ENCODE peak calls at places on chromosome 14, in seven cellular contexts. Y is A549, G is HepG2, H is stomach, R is endodermal cell, U is type B pancreatic cell, J is AG10803. K is an unnamed sample.

GRCh38 chr14:102479777-102480176 is 29.8 kb downstream of the ANKRD9 start:
- DNase-seq in Y (no peak), G (no peak), H (peak; percentile 80), R (no peak), U (no peak), J (no peak), K (no peak)

GRCh38 chr14:31013841-31014240 is 11.6 kb upstream of the AP4S1 start:
- DNase-seq in Y (no peak), G (no peak), H (no peak), R (no peak), U (no peak), J (no peak), K (no peak)

GRCh38 chr14:91357272-91357671 is 60.3 kb downstream of the CCDC88C start:
- DNase-seq in Y (no peak), G (no peak), H (no peak), R (no peak), U (no peak), J (no peak), K (no peak)

GRCh38 chr14:103221781-103222358 is 98.6 kb downstream of the TNFAIP2 start:
- DNase-seq in Y (no peak), G (no peak), H (no peak), R (no peak), U (no peak), J (no peak), K (no peak)

GRCh38 chr14:68140111-68140741 is 320.6 kb downstream of the RAD51B start:
- DNase-seq in Y (peak; percentile 70), G (peak; percentile 64), H (peak; percentile 38), R (peak; percentile 50), U (no peak), J (peak; percentile 100), K (no peak)

GRCh38 chr14:75636100-75636692 is 24.5 kb downstream of the ERG28 start:
- DNase-seq in Y (no peak), G (no peak), H (no peak), R (no peak), U (no peak), J (peak; percentile 54), K (peak; percentile 60)

GRCh38 chr14:99586761-99587462 is 17.1 kb downstream of the CCDC85C start:
- DNase-seq in Y (no peak), G (no peak), H (no peak), R (no peak), U (no peak), J (no peak), K (no peak)

GRCh38 chr14:68309631-68310030 is 483.2 kb downstream of the ZFP36L1 start:
- DNase-seq in Y (no peak), G (no peak), H (no peak), R (no peak), U (no peak), J (no peak), K (no peak)

GRCh38 chr14:101584049-101584859 is 23.0 kb downstream of the DIO3 start:
- DNase-seq in Y (no peak), G (no peak), H (no peak), R (peak; percentile 45), U (no peak), J (peak; percentile 84), K (peak; percentile 7)

GRCh38 chr14:38948171-38948570 is 154.9 kb downstream of the SEC23A start:
- DNase-seq in Y (no peak), G (no peak), H (no peak), R (no peak), U (no peak), J (peak; percentile 77), K (no peak)

GRCh38 chr14:59582161-59582560 is 5.5 kb upstream of the CCDC175 start:
- DNase-seq in Y (no peak), G (no peak), H (no peak), R (no peak), U (no peak), J (no peak), K (no peak)

GRCh38 chr14:92503756-92504491 is 9.7 kb upstream of the RIN3 start:
- DNase-seq in Y (peak; percentile 96), G (peak; percentile 94), H (no peak), R (no peak), U (no peak), J (peak; percentile 79), K (no peak)

GRCh38 chr14:71555654-71556559 is 376.3 kb upstream of the RGS6 start:
- DNase-seq in Y (no peak), G (peak; percentile 4), H (no peak), R (no peak), U (no peak), J (peak; percentile 56), K (no peak)

GRCh38 chr14:38254565-38255407 is 1.1 kb downstream of the CLEC14A start:
- DNase-seq in Y (no peak), G (no peak), H (peak; percentile 41), R (no peak), U (no peak), J (peak; percentile 15), K (peak; percentile 34)

GRCh38 chr14:60204843-60205774 is 39.9 kb upstream of the DHRS7 start:
- DNase-seq in Y (no peak), G (no peak), H (no peak), R (no peak), U (no peak), J (no peak), K (no peak)

GRCh38 chr14:100899841-100900771 is 3.4 kb downstream of the RTL1 start:
- DNase-seq in Y (no peak), G (peak; percentile 91), H (no peak), R (peak; percentile 78), U (peak; percentile 58), J (no peak), K (no peak)

GRCh38 chr14:68786491-68787234 is 6.2 kb downstream of the ZFP36L1 start:
- DNase-seq in Y (peak; percentile 53), G (no peak), H (peak; percentile 26), R (peak; percentile 72), U (peak; percentile 67), J (peak; percentile 92), K (peak; percentile 0)

GRCh38 chr14:91396959-91397815 is 20.4 kb downstream of the CCDC88C start:
- DNase-seq in Y (no peak), G (no peak), H (peak; percentile 72), R (peak; percentile 74), U (no peak), J (no peak), K (no peak)

GRCh38 chr14:64109821-64110554 is 184.2 kb downstream of the ESR2 start:
- DNase-seq in Y (no peak), G (no peak), H (no peak), R (no peak), U (no peak), J (peak; percentile 29), K (no peak)

GRCh38 chr14:63486729-63487128 is 56.4 kb downstream of the PPP2R5E start:
- DNase-seq in Y (no peak), G (no peak), H (no peak), R (no peak), U (no peak), J (no peak), K (no peak)

GRCh38 chr14:103654619-103655018 is 25.6 kb downstream of the KLC1 start:
- DNase-seq in Y (no peak), G (no peak), H (no peak), R (no peak), U (no peak), J (no peak), K (no peak)

DNA sequence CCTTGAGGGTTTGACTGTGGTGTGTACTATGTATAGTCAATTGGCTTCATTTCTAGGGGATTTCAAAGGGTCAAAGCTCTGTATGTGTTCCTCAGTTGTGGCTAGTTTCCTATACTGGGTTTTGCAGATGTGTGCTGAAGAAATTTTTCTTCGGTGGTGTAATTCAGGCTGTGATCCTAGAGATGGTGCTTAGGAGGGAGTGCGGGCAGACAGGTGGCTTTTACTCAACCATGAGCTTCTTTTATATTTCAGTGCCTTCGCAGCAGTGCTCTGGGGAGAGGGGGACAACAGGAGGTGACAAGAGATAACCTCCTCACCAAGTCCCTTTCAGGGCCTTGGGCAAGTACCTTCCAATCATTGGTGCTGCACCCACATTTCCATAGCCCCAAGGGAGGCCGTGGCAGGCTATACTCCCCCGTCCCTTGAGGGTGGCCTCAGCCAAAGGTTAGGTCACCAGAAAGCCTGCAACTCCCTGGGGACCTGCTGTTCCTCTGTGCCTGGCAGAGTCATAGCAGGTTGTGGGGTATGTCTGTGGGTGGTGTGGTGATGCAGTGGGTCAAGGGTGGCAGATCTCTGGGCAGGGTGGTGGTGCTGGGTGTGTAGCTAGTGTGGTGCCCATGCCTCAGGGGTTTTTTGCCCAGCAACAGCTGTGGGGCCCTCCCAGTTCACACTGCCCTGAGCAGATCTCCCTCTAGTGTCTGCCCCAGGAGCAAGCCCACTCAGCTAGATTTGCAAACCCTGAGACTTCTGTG is 37.0 kb upstream of the TMX1 start:
- DNase-seq in Y (no peak), G (no peak), H (no peak), R (no peak), U (no peak), J (no peak), K (no peak)
- TF ChIP-seq CTCF in Y (no peak), G (no peak), H (no peak), R (peak; percentile 28), U (no peak), J (no peak), K (no peak)

GRCh38 chr14:104723651-104724406 is at the start of gene ADSS1:
- DNase-seq in Y (peak; percentile 70), G (peak; percentile 24), H (peak; percentile 68), R (peak; percentile 92), U (no peak), J (peak; percentile 35), K (peak; percentile 77)
- TF ChIP-seq CTCF in Y (peak; percentile 96), G (peak; percentile 90), H (peak; percentile 81), R (peak; percentile 100), U (peak; percentile 96), J (peak; percentile 71), K (peak; percentile 98)

GRCh38 chr14:89163237-89163636 is 253.8 kb downstream of the FOXN3 start:
- DNase-seq in Y (no peak), G (no peak), H (no peak), R (no peak), U (no peak), J (no peak), K (no peak)
- TF ChIP-seq CTCF in Y (no peak), G (no peak), H (no peak), R (no peak), U (no peak), J (no peak), K (no peak)

GRCh38 chr14:20345366-20345765 is 1.9 kb downstream of the PARP2 start:
- DNase-seq in Y (no peak), G (no peak), H (no peak), R (no peak), U (no peak), J (no peak), K (no peak)

GRCh38 chr14:20347747-20348146 is 4.3 kb downstream of the PARP2 start:
- DNase-seq in Y (no peak), G (peak; percentile 85), H (no peak), R (no peak), U (no peak), J (no peak), K (no peak)

GRCh38 chr14:20350280-20350679 is 6.8 kb downstream of the PARP2 start:
- DNase-seq in Y (no peak), G (no peak), H (no peak), R (no peak), U (no peak), J (no peak), K (no peak)

GRCh38 chr14:20346713-20347112 is 3.3 kb downstream of the PARP2 start:
- DNase-seq in Y (no peak), G (no peak), H (no peak), R (no peak), U (no peak), J (no peak), K (no peak)

DNA sequence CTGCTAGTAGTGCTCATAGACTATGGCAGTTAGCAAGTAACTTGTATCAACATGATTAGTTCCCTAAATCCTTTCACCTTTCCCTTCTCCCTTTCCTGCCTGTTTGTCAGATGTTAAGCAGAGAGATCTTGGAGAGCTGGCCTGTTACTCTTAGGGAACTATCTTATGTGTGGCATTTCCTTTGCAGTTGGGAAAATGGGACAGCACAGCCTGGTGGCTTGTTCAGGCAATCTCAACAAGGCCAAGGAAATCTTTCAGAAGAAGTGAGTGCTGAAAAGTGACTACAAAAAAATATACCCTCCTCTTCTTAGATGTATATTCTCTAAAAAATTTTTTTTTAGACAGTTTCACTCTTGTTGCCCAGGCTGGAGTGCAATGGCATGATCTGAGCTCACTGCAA is 7.4 kb downstream of the PARP2 start:
- DNase-seq in Y (no peak), G (no peak), H (no peak), R (no peak), U (no peak), J (peak; percentile 23), K (no peak)
- TF ChIP-seq CTCF in Y (no peak), G (no peak), H (no peak), R (peak; percentile 55), U (no peak), J (peak; percentile 37), K (no peak)

K was measured in glutamatergic neuron.